ENCODE peak calls at places on chromosomes 16 and 17, in eight cellular contexts. Q, D, O, T, U, M, H and P are unnamed samples.

GRCh38 chr16:86800914-86801313 is 222.6 kb downstream of the FOXL1 start:
- DNase-seq in Q (no peak), D (no peak), O (no peak), T (no peak), U (no peak), M (no peak), H (no peak), P (no peak)

GRCh38 chr17:28384281-28385036 is 13.0 kb downstream of the SARM1 start:
- DNase-seq in Q (peak), D (no peak), O (peak), T (no peak), U (no peak), M (peak), H (no peak), P (no peak)

GRCh38 chr17:49567871-49568694 is 7.6 kb upstream of the NXPH3 start:
- DNase-seq in Q (peak), D (peak), O (peak), T (peak), U (peak), M (no peak), H (peak), P (no peak)

GRCh38 chr17:79974786-79975497 is 60.7 kb downstream of the TBC1D16 start:
- DNase-seq in Q (no peak), D (no peak), O (no peak), T (no peak), U (no peak), M (no peak), H (no peak), P (no peak)

GRCh38 chr17:8015957-8016631 is 13.7 kb downstream of the GUCY2D start:
- DNase-seq in Q (peak), D (peak), O (no peak), T (no peak), U (peak), M (peak), H (no peak), P (no peak)

GRCh38 chr17:77315010-77315409 is 174.2 kb downstream of the SEC14L1 start:
- DNase-seq in Q (no peak), D (no peak), O (no peak), T (no peak), U (no peak), M (no peak), H (no peak), P (no peak)

GRCh38 chr17:17723354-17724261 is 42.4 kb downstream of the RAI1 start:
- DNase-seq in Q (peak), D (no peak), O (peak), T (peak), U (peak), M (no peak), H (peak), P (no peak)

GRCh38 chr16:82629441-82630027 is 2.8 kb downstream of the CDH13 start:
- DNase-seq in Q (no peak), D (peak), O (peak), T (no peak), U (no peak), M (no peak), H (peak), P (no peak)

GRCh38 chr16:17370233-17371013 is 100.3 kb downstream of the XYLT1 start:
- DNase-seq in Q (no peak), D (no peak), O (no peak), T (no peak), U (no peak), M (no peak), H (peak), P (no peak)

GRCh38 chr17:62933986-62934385 is 32.0 kb upstream of the TANC2 start:
- DNase-seq in Q (no peak), D (no peak), O (peak), T (no peak), U (no peak), M (no peak), H (peak), P (no peak)

GRCh38 chr16:89197633-89198416 is 2.5 kb downstream of the SLC22A31 start:
- DNase-seq in Q (no peak), D (no peak), O (no peak), T (no peak), U (no peak), M (no peak), H (no peak), P (peak)

GRCh38 chr16:75000481-75001081 is 1.8 kb downstream of the ZNRF1 start:
- DNase-seq in Q (no peak), D (peak), O (peak), T (no peak), U (no peak), M (no peak), H (no peak), P (peak)

GRCh38 chr16:53043462-53043861 is 9.2 kb downstream of the CHD9NB start:
- DNase-seq in Q (no peak), D (no peak), O (peak), T (no peak), U (no peak), M (no peak), H (no peak), P (no peak)

GRCh38 chr17:28963212-28963611 is 11.9 kb upstream of the PHF12 start:
- DNase-seq in Q (no peak), D (no peak), O (no peak), T (no peak), U (no peak), M (no peak), H (no peak), P (no peak)

GRCh38 chr16:75262104-75262799 is 10.8 kb upstream of the BCAR1 start:
- DNase-seq in Q (no peak), D (peak), O (no peak), T (no peak), U (no peak), M (no peak), H (peak), P (no peak)

GRCh38 chr17:1871743-1872142 is 41.9 kb downstream of the RPA1 start:
- DNase-seq in Q (no peak), D (no peak), O (no peak), T (no peak), U (no peak), M (no peak), H (no peak), P (no peak)

GRCh38 chr17:39161967-39162366 is 4.0 kb downstream of the ARL5C start:
- DNase-seq in Q (no peak), D (no peak), O (no peak), T (no peak), U (no peak), M (no peak), H (no peak), P (no peak)

GRCh38 chr16:83143788-83144187 is 517.0 kb downstream of the CDH13 start:
- DNase-seq in Q (no peak), D (no peak), O (no peak), T (no peak), U (no peak), M (no peak), H (peak), P (no peak)